ENCODE peak calls at places on chromosomes 11 and 22, in seven cellular contexts. One of them, this sample, is unnamed.

GRCh38 chr11:44036811-44037657 is 10.7 kb upstream of the ACCSL start:
- DNase-seq in AG09309: peak
- DNase-seq in activated T-cell treated with anti-CD3 and anti-CD28 coated beads, Interleukin-2, amount 50 U/mL, for 24 hours: peak
- DNase-seq in cardiac muscle cell: peak
- DNase-seq in NCI-H69: peak
- DNase-seq in ovary: peak
- DNase-seq in naive thymus-derived CD8-positive, alpha-beta T cell: peak
- DNase-seq in this sample: peak

GRCh38 chr11:120869516-120870011 is 154.3 kb upstream of the TBCEL start:
- DNase-seq in ovary: no peak
- DNase-seq in activated T-cell treated with anti-CD3 and anti-CD28 coated beads, Interleukin-2, amount 50 U/mL, for 24 hours: no peak
- DNase-seq in cardiac muscle cell: no peak
- DNase-seq in naive thymus-derived CD8-positive, alpha-beta T cell: no peak
- DNase-seq in AG09309: no peak
- DNase-seq in NCI-H69: no peak
- DNase-seq in this sample: no peak

GRCh38 chr22:24496661-24497060 is 1.5 kb downstream of the UPB1 start:
- DNase-seq in cardiac muscle cell: no peak
- DNase-seq in ovary: no peak
- DNase-seq in naive thymus-derived CD8-positive, alpha-beta T cell: no peak
- DNase-seq in activated T-cell treated with anti-CD3 and anti-CD28 coated beads, Interleukin-2, amount 50 U/mL, for 24 hours: no peak
- DNase-seq in NCI-H69: peak
- DNase-seq in AG09309: no peak
- DNase-seq in this sample: no peak

GRCh38 chr22:27980424-27981148 is 61.5 kb upstream of the PITPNB start:
- DNase-seq in cardiac muscle cell: no peak
- DNase-seq in AG09309: no peak
- DNase-seq in ovary: no peak
- DNase-seq in NCI-H69: peak
- DNase-seq in activated T-cell treated with anti-CD3 and anti-CD28 coated beads, Interleukin-2, amount 50 U/mL, for 24 hours: no peak
- DNase-seq in naive thymus-derived CD8-positive, alpha-beta T cell: no peak
- DNase-seq in this sample: no peak

GRCh38 chr22:29128891-29129643 is 56.2 kb downstream of the KREMEN1 start:
- DNase-seq in cardiac muscle cell: no peak
- DNase-seq in NCI-H69: no peak
- DNase-seq in naive thymus-derived CD8-positive, alpha-beta T cell: no peak
- DNase-seq in AG09309: no peak
- DNase-seq in ovary: no peak
- DNase-seq in activated T-cell treated with anti-CD3 and anti-CD28 coated beads, Interleukin-2, amount 50 U/mL, for 24 hours: no peak
- DNase-seq in this sample: no peak

GRCh38 chr11:76008474-76008873 is 193.5 kb downstream of the UVRAG start:
- DNase-seq in activated T-cell treated with anti-CD3 and anti-CD28 coated beads, Interleukin-2, amount 50 U/mL, for 24 hours: no peak
- DNase-seq in NCI-H69: no peak
- DNase-seq in cardiac muscle cell: peak
- DNase-seq in AG09309: no peak
- DNase-seq in naive thymus-derived CD8-positive, alpha-beta T cell: no peak
- DNase-seq in ovary: no peak
- DNase-seq in this sample: peak

GRCh38 chr11:124717421-124717785 is 22.3 kb upstream of the NRGN start:
- DNase-seq in cardiac muscle cell: peak
- DNase-seq in ovary: no peak
- DNase-seq in activated T-cell treated with anti-CD3 and anti-CD28 coated beads, Interleukin-2, amount 50 U/mL, for 24 hours: no peak
- DNase-seq in naive thymus-derived CD8-positive, alpha-beta T cell: no peak
- DNase-seq in AG09309: no peak
- DNase-seq in NCI-H69: no peak
- DNase-seq in this sample: no peak

GRCh38 chr22:18059473-18059872 is 18.3 kb upstream of the PEX26 start:
- DNase-seq in activated T-cell treated with anti-CD3 and anti-CD28 coated beads, Interleukin-2, amount 50 U/mL, for 24 hours: no peak
- DNase-seq in naive thymus-derived CD8-positive, alpha-beta T cell: no peak
- DNase-seq in AG09309: no peak
- DNase-seq in ovary: no peak
- DNase-seq in NCI-H69: no peak
- DNase-seq in cardiac muscle cell: no peak
- DNase-seq in this sample: no peak

GRCh38 chr11:1176224-1177019 is 18.7 kb downstream of the MUC5AC start:
- DNase-seq in AG09309: no peak
- DNase-seq in naive thymus-derived CD8-positive, alpha-beta T cell: no peak
- DNase-seq in ovary: no peak
- DNase-seq in NCI-H69: no peak
- DNase-seq in activated T-cell treated with anti-CD3 and anti-CD28 coated beads, Interleukin-2, amount 50 U/mL, for 24 hours: no peak
- DNase-seq in cardiac muscle cell: no peak
- DNase-seq in this sample: no peak

GRCh38 chr22:43199541-43199940 is 12.6 kb upstream of the TTLL12 start:
- DNase-seq in naive thymus-derived CD8-positive, alpha-beta T cell: no peak
- DNase-seq in AG09309: no peak
- DNase-seq in activated T-cell treated with anti-CD3 and anti-CD28 coated beads, Interleukin-2, amount 50 U/mL, for 24 hours: no peak
- DNase-seq in NCI-H69: no peak
- DNase-seq in cardiac muscle cell: no peak
- DNase-seq in ovary: no peak
- DNase-seq in this sample: no peak